ENCODE peak calls at places on chromosomes 16 and 17, in eight cellular contexts. V, M, K, U, P, O, Z and F are unnamed samples.

GRCh38 chr16:79419148-79419547 is 181.4 kb downstream of the MAF start:
- DNase-seq in V (no peak), M (no peak), K (no peak), U (no peak), P (no peak), O (no peak), Z (no peak), F (no peak)

GRCh38 chr16:6880263-6880662 is 452.4 kb upstream of the RBFOX1 start:
- DNase-seq in V (no peak), M (no peak), K (no peak), U (no peak), P (no peak), O (no peak), Z (no peak), F (no peak)

GRCh38 chr16:30949655-30950515 is 1.0 kb downstream of the ORAI3 start:
- DNase-seq in V (peak), M (peak), K (peak), U (peak), P (peak), O (peak), Z (peak), F (peak)

GRCh38 chr17:81397314-81398169 is 2.3 kb downstream of the BAHCC1 start:
- DNase-seq in V (no peak), M (peak), K (no peak), U (no peak), P (no peak), O (no peak), Z (no peak), F (peak)

GRCh38 chr16:85148959-85149358 is 36.7 kb upstream of the CIBAR2 start:
- DNase-seq in V (no peak), M (no peak), K (no peak), U (no peak), P (peak), O (no peak), Z (no peak), F (peak)

GRCh38 chr17:40839194-40839593 is 16.8 kb upstream of the KRT10 start:
- DNase-seq in V (no peak), M (no peak), K (no peak), U (no peak), P (no peak), O (no peak), Z (no peak), F (no peak)

GRCh38 chr17:40073454-40074174 is 10.8 kb downstream of the THRA start:
- DNase-seq in V (no peak), M (no peak), K (no peak), U (no peak), P (no peak), O (no peak), Z (no peak), F (no peak)

GRCh38 chr17:79379700-79380099 is 231.2 kb downstream of the RBFOX3 start:
- DNase-seq in V (no peak), M (no peak), K (no peak), U (no peak), P (no peak), O (no peak), Z (no peak), F (no peak)

GRCh38 chr17:80941743-80942211 is 49.9 kb upstream of the CHMP6 start:
- DNase-seq in V (no peak), M (no peak), K (no peak), U (no peak), P (peak), O (peak), Z (no peak), F (peak)

GRCh38 chr17:16407911-16408588 is 7.3 kb upstream of the TRPV2 start:
- DNase-seq in V (peak), M (peak), K (peak), U (no peak), P (peak), O (peak), Z (peak), F (peak)

GRCh38 chr17:19304209-19304608 is 58.3 kb downstream of the B9D1 start:
- DNase-seq in V (no peak), M (no peak), K (peak), U (no peak), P (peak), O (no peak), Z (peak), F (peak)

GRCh38 chr17:8659758-8660410 is 29.4 kb upstream of the MYH10 start:
- DNase-seq in V (no peak), M (no peak), K (no peak), U (no peak), P (no peak), O (no peak), Z (no peak), F (no peak)

GRCh38 chr16:8853150-8853549 is 15.7 kb downstream of the CARHSP1 start:
- DNase-seq in V (no peak), M (no peak), K (no peak), U (no peak), P (no peak), O (peak), Z (peak), F (no peak)

GRCh38 chr17:9810100-9810949 is 11.6 kb downstream of the GSG1L2 start:
- DNase-seq in V (no peak), M (no peak), K (no peak), U (no peak), P (no peak), O (no peak), Z (no peak), F (no peak)

GRCh38 chr16:19808061-19808621 is 76.5 kb downstream of the GPRC5B start:
- DNase-seq in V (no peak), M (no peak), K (peak), U (no peak), P (no peak), O (no peak), Z (peak), F (no peak)

GRCh38 chr17:30433514-30433913 is 43.7 kb upstream of the GOSR1 start:
- DNase-seq in V (no peak), M (peak), K (no peak), U (peak), P (no peak), O (no peak), Z (peak), F (peak)

GRCh38 chr17:55487727-55488436 is 23.4 kb downstream of the SMIM36 start:
- DNase-seq in V (no peak), M (no peak), K (no peak), U (no peak), P (no peak), O (no peak), Z (no peak), F (peak)

GRCh38 chr17:30812218-30813177 is 12.0 kb downstream of the CRLF3 start:
- DNase-seq in V (no peak), M (no peak), K (no peak), U (no peak), P (no peak), O (no peak), Z (no peak), F (peak)

GRCh38 chr16:50878536-50878935 is 136.7 kb downstream of the CYLD start:
- DNase-seq in V (no peak), M (no peak), K (no peak), U (no peak), P (no peak), O (no peak), Z (no peak), F (no peak)

GRCh38 chr16:53678155-53678554 is 25.5 kb downstream of the RPGRIP1L start:
- DNase-seq in V (no peak), M (no peak), K (no peak), U (no peak), P (no peak), O (no peak), Z (no peak), F (no peak)

GRCh38 chr16:53678756-53679334 is 24.8 kb downstream of the RPGRIP1L start:
- DNase-seq in V (no peak), M (no peak), K (no peak), U (no peak), P (no peak), O (no peak), Z (no peak), F (no peak)

DNA sequence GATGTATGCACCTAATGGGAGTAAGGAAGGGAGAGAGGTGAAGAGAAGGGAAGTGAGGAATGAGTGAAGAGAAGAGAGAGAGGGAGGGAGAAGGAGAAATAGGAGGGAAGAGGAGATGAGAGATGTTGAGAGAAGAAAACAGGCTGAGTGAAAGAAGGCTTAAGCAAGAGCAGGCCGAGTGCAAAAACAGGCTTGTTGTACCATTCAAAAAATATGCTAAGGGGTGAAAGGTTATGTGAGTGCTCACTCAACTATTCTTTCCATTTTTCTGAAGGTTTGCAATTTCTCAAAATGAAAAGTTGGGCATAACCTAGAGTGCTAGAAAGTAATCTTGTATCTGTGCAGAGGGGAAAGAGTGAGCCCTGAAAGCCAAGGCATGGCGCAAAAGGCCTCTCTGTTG is 22.9 kb downstream of the RPGRIP1L start:
- DNase-seq in V (no peak), M (no peak), K (no peak), U (no peak), P (no peak), O (no peak), Z (no peak), F (no peak)
- TF ChIP-seq CTCF in V (no peak), M (no peak), K (no peak), U (no peak), P (no peak), O (no peak), Z (no peak), F (no peak)

GRCh38 chr17:29293890-29294579 is at the start of gene NUFIP2:
- DNase-seq in V (peak), M (peak), K (peak), U (peak), P (peak), O (peak), Z (peak), F (peak)

GRCh38 chr17:29292071-29292991 is 1.6 kb downstream of the NUFIP2 start:
- DNase-seq in V (peak), M (peak), K (peak), U (no peak), P (peak), O (peak), Z (peak), F (peak)

GRCh38 chr17:29295420-29295819 is 1.5 kb upstream of the NUFIP2 start:
- DNase-seq in V (no peak), M (no peak), K (no peak), U (no peak), P (no peak), O (no peak), Z (no peak), F (no peak)

GRCh38 chr17:29292992-29293889 is 707 bp downstream of the NUFIP2 start:
- DNase-seq in V (peak), M (peak), K (peak), U (no peak), P (peak), O (peak), Z (peak), F (peak)

DNA sequence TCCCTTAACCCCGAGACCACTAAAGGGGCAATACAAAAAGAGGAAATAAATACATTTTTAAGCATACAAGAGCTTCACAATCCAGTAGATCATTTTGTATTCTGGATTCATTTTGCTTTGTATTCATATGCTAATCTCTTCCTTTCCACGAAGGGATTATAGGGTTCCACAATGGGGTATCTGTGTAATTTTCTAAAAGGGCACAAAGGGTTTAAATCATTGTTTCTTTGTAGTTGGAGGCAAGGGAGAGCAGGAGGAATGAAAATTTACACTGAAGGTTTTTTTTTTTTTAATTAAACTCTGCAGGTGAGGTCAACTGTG is 592 bp upstream of the NUFIP2 start:
- DNase-seq in V (no peak), M (no peak), K (no peak), U (no peak), P (no peak), O (no peak), Z (no peak), F (no peak)
- H3K4me3 ChIP-seq in V (peak), M (peak), K (peak), U (peak), P (peak), O (peak), Z (no peak), F (peak)

GRCh38 chr17:29018788-29019474 is 13.1 kb upstream of the SEZ6 start:
- DNase-seq in V (no peak), M (no peak), K (no peak), U (no peak), P (no peak), O (no peak), Z (no peak), F (no peak)

GRCh38 chr17:29016635-29017034 is 10.8 kb upstream of the SEZ6 start:
- DNase-seq in V (no peak), M (no peak), K (no peak), U (no peak), P (no peak), O (no peak), Z (no peak), F (no peak)

GRCh38 chr17:29024456-29024952 is 18.4 kb upstream of the PIPOX start:
- DNase-seq in V (no peak), M (no peak), K (no peak), U (no peak), P (no peak), O (no peak), Z (no peak), F (no peak)

GRCh38 chr17:29021251-29021650 is 15.4 kb upstream of the SEZ6 start:
- DNase-seq in V (no peak), M (no peak), K (no peak), U (no peak), P (no peak), O (no peak), Z (no peak), F (no peak)

DNA sequence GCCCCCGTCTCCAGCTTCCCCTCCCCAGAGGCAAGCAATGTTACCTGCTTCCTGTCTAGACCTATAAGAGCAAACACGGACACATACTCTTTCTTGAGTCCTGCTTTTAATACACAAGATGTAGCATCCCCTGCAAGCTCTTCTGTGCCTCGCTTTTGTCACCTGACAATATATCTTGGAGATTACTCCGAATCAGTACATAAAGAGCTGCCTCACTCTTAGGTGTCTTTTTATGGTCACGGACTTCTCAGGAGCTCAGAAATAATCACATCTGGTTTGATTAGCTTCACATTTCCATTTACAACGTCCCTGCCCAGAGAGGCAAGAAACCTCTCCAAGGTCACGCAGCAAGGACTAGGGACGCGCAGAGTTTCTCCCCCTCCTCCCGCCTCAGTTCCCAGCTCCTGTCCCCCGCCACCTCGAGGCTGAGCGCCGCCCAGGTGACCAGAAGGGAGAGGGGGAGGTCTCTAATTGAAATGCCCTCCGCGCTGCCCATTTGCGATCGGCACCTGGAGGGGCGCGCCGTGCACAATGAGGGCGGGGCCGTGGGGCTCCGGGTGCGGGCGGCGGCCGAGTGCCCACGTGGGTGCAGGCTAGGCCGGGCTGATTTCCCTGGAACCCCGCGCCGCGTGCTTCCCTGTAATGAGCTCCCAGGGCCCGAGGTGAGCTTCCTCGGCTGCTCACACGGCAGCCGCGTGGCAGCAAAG is 13.8 kb upstream of the SEZ6 start:
- DNase-seq in V (no peak), M (peak), K (no peak), U (no peak), P (no peak), O (no peak), Z (no peak), F (no peak)
- TF ChIP-seq CTCF in V (no peak), M (no peak), K (no peak), U (no peak), P (no peak), O (no peak), Z (no peak), F (no peak)

GRCh38 chr16:3023415-3023668 is 400 bp downstream of the HCFC1R1 start:
- DNase-seq in V (no peak), M (peak), K (no peak), U (peak), P (peak), O (no peak), Z (peak), F (peak)

GRCh38 chr16:3022697-3023414 is 886 bp downstream of the HCFC1R1 start:
- DNase-seq in V (no peak), M (no peak), K (no peak), U (no peak), P (peak), O (no peak), Z (no peak), F (peak)

GRCh38 chr16:3021449-3022207 is 1.5 kb downstream of the TNFRSF12A start:
- DNase-seq in V (peak), M (peak), K (peak), U (peak), P (peak), O (peak), Z (peak), F (peak)

GRCh38 chr16:3020604-3021448 is 658 bp downstream of the TNFRSF12A start:
- DNase-seq in V (peak), M (peak), K (no peak), U (peak), P (peak), O (peak), Z (peak), F (peak)

DNA sequence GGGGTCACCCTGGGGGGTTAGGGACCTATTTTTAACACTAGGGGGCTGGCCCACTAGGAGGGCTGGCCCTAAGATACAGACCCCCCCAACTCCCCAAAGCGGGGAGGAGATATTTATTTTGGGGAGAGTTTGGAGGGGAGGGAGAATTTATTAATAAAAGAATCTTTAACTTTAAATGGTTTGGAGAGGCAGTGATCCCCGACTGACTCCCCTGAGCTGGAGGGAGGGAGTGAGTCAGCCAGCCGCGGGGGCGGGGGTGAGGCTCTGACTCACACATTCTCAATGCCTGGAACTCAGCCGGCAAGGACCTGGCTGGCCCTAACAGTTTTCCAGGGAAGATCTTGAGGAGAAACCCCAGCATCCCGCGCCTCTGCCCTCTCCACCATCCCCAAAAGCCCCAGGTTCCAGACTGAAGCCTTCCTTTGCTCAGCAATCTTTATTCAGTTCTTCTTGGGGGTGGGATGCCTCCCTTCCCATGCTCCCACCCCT is 1.5 kb downstream of the HCFC1R1 start:
- DNase-seq in V (peak), M (peak), K (no peak), U (peak), P (peak), O (peak), Z (peak), F (peak)
- H3K4me3 ChIP-seq in V (peak), M (peak), K (no peak), U (peak), P (peak), O (no peak), Z (no peak), F (peak)

GRCh38 chr16:56011808-56012478 is 136.8 kb upstream of the CES5A start:
- DNase-seq in V (no peak), M (no peak), K (no peak), U (no peak), P (no peak), O (no peak), Z (no peak), F (no peak)

GRCh38 chr16:56005958-56006357 is 130.8 kb upstream of the CES5A start:
- DNase-seq in V (no peak), M (no peak), K (no peak), U (no peak), P (no peak), O (no peak), Z (no peak), F (no peak)
- TF ChIP-seq CTCF in V (no peak), M (no peak), K (no peak), U (no peak), P (no peak), O (no peak), Z (no peak), F (no peak)

DNA sequence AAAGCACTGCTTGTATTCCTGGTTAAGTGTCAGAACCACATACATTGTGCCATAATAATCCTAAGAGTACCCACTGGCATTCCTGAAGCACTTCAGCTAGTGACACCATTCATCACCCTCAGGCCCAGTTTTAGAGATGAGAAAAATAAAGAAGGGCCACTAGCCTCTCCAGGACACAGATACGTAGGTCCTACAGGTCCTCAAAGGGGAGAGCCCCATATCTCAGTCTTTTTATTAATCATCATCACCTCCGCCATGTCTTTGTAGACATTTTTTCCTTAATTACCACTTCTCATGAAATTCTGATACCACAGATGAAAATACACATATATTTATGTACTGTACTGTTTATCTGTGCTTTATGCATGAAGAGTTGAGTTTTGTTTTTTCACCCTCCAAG is 43.5 kb downstream of the GRB2 start:
- DNase-seq in V (no peak), M (no peak), K (no peak), U (no peak), P (no peak), O (no peak), Z (no peak), F (no peak)
- H3K4me3 ChIP-seq in V (no peak), M (no peak), K (no peak), U (no peak), P (no peak), O (no peak), Z (no peak), F (no peak)